ENCODE peak calls at places on chromosomes 12 and 14, in nine cellular contexts. One of them, this sample, is unnamed.

GRCh38 chr12:120262852-120263724 is 2.4 kb downstream of the PXN start:
- DNase-seq in left lobe of liver: no peak
- DNase-seq in GM12891: no peak
- DNase-seq in mucosa of descending colon: no peak
- DNase-seq in astrocyte of the spinal cord: no peak
- DNase-seq in endothelial cell of umbilical vein: peak; percentile 37
- DNase-seq in GDM1: no peak
- DNase-seq in Caco-2: no peak
- DNase-seq in activated T-cell treated with anti-CD3 and anti-CD28 coated beads for 48 hours: no peak
- DNase-seq in this sample: no peak

GRCh38 chr14:77186911-77187648 is 5.5 kb downstream of the TMEM63C start:
- DNase-seq in Caco-2: no peak
- DNase-seq in astrocyte of the spinal cord: peak; percentile 43
- DNase-seq in activated T-cell treated with anti-CD3 and anti-CD28 coated beads for 48 hours: no peak
- DNase-seq in GDM1: no peak
- DNase-seq in endothelial cell of umbilical vein: no peak
- DNase-seq in GM12891: no peak
- DNase-seq in left lobe of liver: no peak
- DNase-seq in mucosa of descending colon: no peak
- DNase-seq in this sample: no peak

GRCh38 chr14:105507247-105507646 is 16.2 kb downstream of the TEDC1 start:
- DNase-seq in Caco-2: no peak
- DNase-seq in activated T-cell treated with anti-CD3 and anti-CD28 coated beads for 48 hours: no peak
- DNase-seq in mucosa of descending colon: peak; percentile 19
- DNase-seq in GDM1: no peak
- DNase-seq in GM12891: peak; percentile 12
- DNase-seq in left lobe of liver: no peak
- DNase-seq in astrocyte of the spinal cord: no peak
- DNase-seq in endothelial cell of umbilical vein: no peak
- DNase-seq in this sample: no peak

GRCh38 chr12:32505067-32505466 is 105.7 kb downstream of the FGD4 start:
- DNase-seq in mucosa of descending colon: no peak
- DNase-seq in Caco-2: no peak
- DNase-seq in astrocyte of the spinal cord: no peak
- DNase-seq in left lobe of liver: no peak
- DNase-seq in activated T-cell treated with anti-CD3 and anti-CD28 coated beads for 48 hours: no peak
- DNase-seq in GM12891: no peak
- DNase-seq in GDM1: no peak
- DNase-seq in endothelial cell of umbilical vein: no peak
- DNase-seq in this sample: no peak

GRCh38 chr12:124387510-124387855 is 92.6 kb downstream of the RFLNA start:
- DNase-seq in astrocyte of the spinal cord: no peak
- DNase-seq in GM12891: no peak
- DNase-seq in endothelial cell of umbilical vein: peak; percentile 24
- DNase-seq in GDM1: no peak
- DNase-seq in mucosa of descending colon: no peak
- DNase-seq in activated T-cell treated with anti-CD3 and anti-CD28 coated beads for 48 hours: no peak
- DNase-seq in Caco-2: no peak
- DNase-seq in left lobe of liver: peak; percentile 86
- DNase-seq in this sample: no peak

GRCh38 chr14:53509227-53509822 is 356.2 kb upstream of the DDHD1 start:
- DNase-seq in astrocyte of the spinal cord: peak; percentile 68
- DNase-seq in mucosa of descending colon: peak; percentile 50
- DNase-seq in GDM1: no peak
- DNase-seq in endothelial cell of umbilical vein: no peak
- DNase-seq in left lobe of liver: no peak
- DNase-seq in Caco-2: no peak
- DNase-seq in activated T-cell treated with anti-CD3 and anti-CD28 coated beads for 48 hours: no peak
- DNase-seq in GM12891: no peak
- DNase-seq in this sample: no peak

GRCh38 chr12:108773798-108774788 is 42.8 kb upstream of the CORO1C start:
- DNase-seq in GM12891: no peak
- DNase-seq in left lobe of liver: peak; percentile 89
- DNase-seq in activated T-cell treated with anti-CD3 and anti-CD28 coated beads for 48 hours: no peak
- DNase-seq in Caco-2: no peak
- DNase-seq in mucosa of descending colon: peak; percentile 88
- DNase-seq in endothelial cell of umbilical vein: peak; percentile 73
- DNase-seq in astrocyte of the spinal cord: peak; percentile 80
- DNase-seq in GDM1: no peak
- DNase-seq in this sample: no peak

GRCh38 chr12:70849265-70849960 is 71.1 kb downstream of the PTPRR start:
- DNase-seq in endothelial cell of umbilical vein: peak; percentile 39
- DNase-seq in left lobe of liver: no peak
- DNase-seq in Caco-2: no peak
- DNase-seq in activated T-cell treated with anti-CD3 and anti-CD28 coated beads for 48 hours: no peak
- DNase-seq in GDM1: no peak
- DNase-seq in GM12891: no peak
- DNase-seq in astrocyte of the spinal cord: peak; percentile 20
- DNase-seq in mucosa of descending colon: no peak
- DNase-seq in this sample: no peak

GRCh38 chr14:101227611-101228594 is 324.4 kb upstream of the RTL1 start:
- DNase-seq in Caco-2: peak; percentile 7
- DNase-seq in astrocyte of the spinal cord: no peak
- DNase-seq in left lobe of liver: peak; percentile 32
- DNase-seq in activated T-cell treated with anti-CD3 and anti-CD28 coated beads for 48 hours: no peak
- DNase-seq in GM12891: no peak
- DNase-seq in endothelial cell of umbilical vein: no peak
- DNase-seq in GDM1: no peak
- DNase-seq in mucosa of descending colon: no peak
- DNase-seq in this sample: no peak

GRCh38 chr14:22556990-22557623 is 31.9 kb downstream of the DAD1 start:
- DNase-seq in GM12891: peak; percentile 53
- DNase-seq in activated T-cell treated with anti-CD3 and anti-CD28 coated beads for 48 hours: peak; percentile 90
- DNase-seq in mucosa of descending colon: peak; percentile 92
- DNase-seq in endothelial cell of umbilical vein: peak; percentile 71
- DNase-seq in left lobe of liver: peak; percentile 79
- DNase-seq in Caco-2: peak; percentile 86
- DNase-seq in GDM1: peak; percentile 63
- DNase-seq in astrocyte of the spinal cord: peak; percentile 76
- DNase-seq in this sample: no peak

GRCh38 chr14:101893759-101894158 is 70.6 kb upstream of the DYNC1H1 start:
- DNase-seq in Caco-2: no peak
- DNase-seq in activated T-cell treated with anti-CD3 and anti-CD28 coated beads for 48 hours: no peak
- DNase-seq in GDM1: no peak
- DNase-seq in left lobe of liver: no peak
- DNase-seq in astrocyte of the spinal cord: no peak
- DNase-seq in endothelial cell of umbilical vein: no peak
- DNase-seq in GM12891: no peak
- DNase-seq in mucosa of descending colon: no peak
- DNase-seq in this sample: no peak

GRCh38 chr12:123907726-123908476 is 64.7 kb downstream of the CCDC92 start:
- DNase-seq in astrocyte of the spinal cord: no peak
- DNase-seq in mucosa of descending colon: no peak
- DNase-seq in GDM1: no peak
- DNase-seq in left lobe of liver: no peak
- DNase-seq in endothelial cell of umbilical vein: no peak
- DNase-seq in activated T-cell treated with anti-CD3 and anti-CD28 coated beads for 48 hours: no peak
- DNase-seq in Caco-2: no peak
- DNase-seq in GM12891: no peak
- DNase-seq in this sample: no peak

GRCh38 chr14:100536721-100537700 is 50.2 kb downstream of the BEGAIN start:
- DNase-seq in left lobe of liver: peak; percentile 40
- DNase-seq in astrocyte of the spinal cord: no peak
- DNase-seq in endothelial cell of umbilical vein: no peak
- DNase-seq in Caco-2: no peak
- DNase-seq in activated T-cell treated with anti-CD3 and anti-CD28 coated beads for 48 hours: no peak
- DNase-seq in GDM1: no peak
- DNase-seq in mucosa of descending colon: peak; percentile 32
- DNase-seq in GM12891: no peak
- DNase-seq in this sample: no peak

GRCh38 chr14:90272523-90272922 is 16.2 kb downstream of the PSMC1 start:
- DNase-seq in GM12891: no peak
- DNase-seq in astrocyte of the spinal cord: no peak
- DNase-seq in GDM1: no peak
- DNase-seq in activated T-cell treated with anti-CD3 and anti-CD28 coated beads for 48 hours: no peak
- DNase-seq in endothelial cell of umbilical vein: peak; percentile 31
- DNase-seq in Caco-2: no peak
- DNase-seq in mucosa of descending colon: no peak
- DNase-seq in left lobe of liver: no peak
- DNase-seq in this sample: no peak